ENCODE peak calls at places on chromosomes 16 and 17, in four cellular contexts. R, H, S and C are unnamed samples.

GRCh38 chr16:12229759-12230594 is 253.4 kb downstream of the SNX29 start:
- DNase-seq in R (no peak), H (no peak), S (no peak), C (no peak)

GRCh38 chr17:34580685-34581445 is 1.5 kb downstream of the TMEM132E start:
- DNase-seq in R (peak), H (no peak), S (no peak), C (no peak)

GRCh38 chr17:82055023-82055964 is 3.6 kb downstream of the GPS1 start:
- DNase-seq in R (no peak), H (no peak), S (no peak), C (no peak)

GRCh38 chr16:57092786-57093301 is 461 bp downstream of the CPNE2 start:
- DNase-seq in R (peak), H (no peak), S (peak), C (no peak)

GRCh38 chr16:77825196-77825595 is 36.8 kb downstream of the VAT1L start:
- DNase-seq in R (no peak), H (no peak), S (no peak), C (no peak)

GRCh38 chr17:38598536-38598935 is 7.2 kb downstream of the SRCIN1 start:
- DNase-seq in R (peak), H (no peak), S (peak), C (no peak)

GRCh38 chr17:31274252-31274651 is 22.8 kb downstream of the OMG start:
- DNase-seq in R (no peak), H (no peak), S (no peak), C (peak)

GRCh38 chr17:50037321-50038107 is 18.4 kb upstream of the ITGA3 start:
- DNase-seq in R (no peak), H (no peak), S (no peak), C (peak)

GRCh38 chr17:52789829-52790228 is 631.3 kb upstream of the CA10 start:
- DNase-seq in R (no peak), H (no peak), S (no peak), C (no peak)